ENCODE peak calls at places on chromosomes 11 and 22, in eight cellular contexts. T, S, C, Z, I, G, N and F are unnamed samples.

GRCh38 chr22:50403701-50404101 is 60.6 kb downstream of the PPP6R2 start:
- DNase-seq in T (no peak), S (peak), C (no peak), Z (no peak), I (no peak), G (peak), N (no peak), F (peak)

GRCh38 chr11:111077938-111078337 is 167.6 kb upstream of the POU2AF2 start:
- DNase-seq in T (no peak), S (no peak), C (no peak), Z (no peak), I (no peak), G (no peak), N (no peak), F (no peak)

GRCh38 chr11:100515087-100515486 is 172.0 kb upstream of the ARHGAP42 start:
- DNase-seq in T (no peak), S (no peak), C (no peak), Z (no peak), I (no peak), G (no peak), N (no peak), F (no peak)

GRCh38 chr22:35065796-35066218 is at the start of gene ISX:
- DNase-seq in T (peak), S (no peak), C (no peak), Z (no peak), I (no peak), G (no peak), N (no peak), F (peak)

GRCh38 chr11:134536219-134536618 is 124.2 kb upstream of the B3GAT1 start:
- DNase-seq in T (no peak), S (peak), C (no peak), Z (no peak), I (no peak), G (no peak), N (peak), F (no peak)

GRCh38 chr11:45061641-45062040 is 84.8 kb upstream of the PRDM11 start:
- DNase-seq in T (no peak), S (no peak), C (no peak), Z (no peak), I (no peak), G (no peak), N (no peak), F (no peak)

GRCh38 chr11:95625164-95626017 is 164.2 kb downstream of the FAM76B start:
- DNase-seq in T (no peak), S (no peak), C (no peak), Z (no peak), I (no peak), G (no peak), N (no peak), F (no peak)

GRCh38 chr11:126561327-126561893 is 205.9 kb downstream of the ST3GAL4 start:
- DNase-seq in T (peak), S (no peak), C (no peak), Z (no peak), I (no peak), G (no peak), N (peak), F (no peak)

GRCh38 chr11:62324738-62325556 is 12.3 kb upstream of the ASRGL1 start:
- DNase-seq in T (peak), S (no peak), C (no peak), Z (no peak), I (no peak), G (peak), N (peak), F (peak)

GRCh38 chr22:18067548-18068341 is 10.0 kb upstream of the PEX26 start:
- DNase-seq in T (no peak), S (no peak), C (no peak), Z (no peak), I (no peak), G (no peak), N (no peak), F (no peak)

GRCh38 chr22:22431271-22432220 is 77.0 kb downstream of the ZNF280B start:
- DNase-seq in T (peak), S (peak), C (no peak), Z (no peak), I (no peak), G (peak), N (peak), F (peak)

GRCh38 chr11:100640646-100641045 is 46.4 kb upstream of the ARHGAP42 start:
- DNase-seq in T (no peak), S (no peak), C (no peak), Z (no peak), I (no peak), G (no peak), N (no peak), F (no peak)

GRCh38 chr22:43168416-43169309 is 17.3 kb downstream of the TSPO start:
- DNase-seq in T (no peak), S (no peak), C (no peak), Z (no peak), I (no peak), G (no peak), N (no peak), F (no peak)

GRCh38 chr11:95156916-95157568 is 67.4 kb downstream of the ENDOD1 start:
- DNase-seq in T (no peak), S (no peak), C (no peak), Z (no peak), I (no peak), G (no peak), N (no peak), F (no peak)

GRCh38 chr11:120527111-120527748 is 15.7 kb downstream of the GRIK4 start:
- DNase-seq in T (no peak), S (no peak), C (no peak), Z (no peak), I (no peak), G (peak), N (peak), F (no peak)

GRCh38 chr22:43183496-43184263 is 3.3 kb downstream of the TTLL12 start:
- DNase-seq in T (peak), S (no peak), C (no peak), Z (no peak), I (no peak), G (no peak), N (no peak), F (no peak)

GRCh38 chr11:29482510-29482909 is 534.3 kb downstream of the KCNA4 start:
- DNase-seq in T (no peak), S (no peak), C (no peak), Z (no peak), I (no peak), G (no peak), N (no peak), F (no peak)

GRCh38 chr11:3675971-3676370 is 4.8 kb upstream of the CHRNA10 start:
- DNase-seq in T (no peak), S (no peak), C (no peak), Z (no peak), I (no peak), G (no peak), N (no peak), F (no peak)

GRCh38 chr11:3231851-3232744 is at the start of gene MRGPRE:
- DNase-seq in T (peak), S (no peak), C (no peak), Z (peak), I (no peak), G (peak), N (no peak), F (no peak)

GRCh38 chr11:7543302-7543701 is 29.5 kb downstream of the PPFIBP2 start:
- DNase-seq in T (no peak), S (no peak), C (no peak), Z (no peak), I (no peak), G (no peak), N (no peak), F (no peak)

GRCh38 chr11:27218498-27219038 is 144.4 kb downstream of the CCDC34 start:
- DNase-seq in T (no peak), S (no peak), C (no peak), Z (no peak), I (no peak), G (no peak), N (peak), F (no peak)

GRCh38 chr11:128467610-128468041 is 119.7 kb downstream of the ETS1 start:
- DNase-seq in T (no peak), S (no peak), C (peak), Z (peak), I (no peak), G (no peak), N (no peak), F (no peak)

GRCh38 chr22:48380016-48380665 is 1447.5 kb downstream of the BRD1 start:
- DNase-seq in T (no peak), S (peak), C (no peak), Z (no peak), I (no peak), G (no peak), N (peak), F (no peak)

GRCh38 chr22:24977370-24978230 is 25.1 kb downstream of the KIAA1671 start:
- DNase-seq in T (no peak), S (no peak), C (no peak), Z (peak), I (no peak), G (no peak), N (peak), F (peak)

GRCh38 chr11:65206441-65206841 is 24.7 kb downstream of the CAPN1 start:
- DNase-seq in T (no peak), S (peak), C (no peak), Z (no peak), I (no peak), G (no peak), N (no peak), F (no peak)

GRCh38 chr11:84524422-84525051 is 1102.6 kb downstream of the DLG2 start:
- DNase-seq in T (no peak), S (no peak), C (no peak), Z (no peak), I (no peak), G (peak), N (no peak), F (no peak)

GRCh38 chr11:62621027-62621566 is 689 bp downstream of the B3GAT3 start:
- DNase-seq in T (no peak), S (no peak), C (no peak), Z (no peak), I (no peak), G (no peak), N (no peak), F (no peak)

GRCh38 chr11:128422576-128423370 is 164.6 kb downstream of the ETS1 start:
- DNase-seq in T (no peak), S (peak), C (no peak), Z (peak), I (no peak), G (peak), N (no peak), F (peak)

GRCh38 chr11:75518771-75519653 is 6.7 kb downstream of the GDPD5 start:
- DNase-seq in T (no peak), S (no peak), C (no peak), Z (no peak), I (no peak), G (no peak), N (no peak), F (no peak)

GRCh38 chr11:75514596-75514995 is 11.1 kb downstream of the GDPD5 start:
- DNase-seq in T (no peak), S (no peak), C (no peak), Z (no peak), I (no peak), G (no peak), N (no peak), F (no peak)

GRCh38 chr11:75518204-75518549 is 7.6 kb downstream of the GDPD5 start:
- DNase-seq in T (no peak), S (no peak), C (no peak), Z (no peak), I (no peak), G (no peak), N (no peak), F (no peak)

GRCh38 chr11:75516140-75516539 is 9.6 kb downstream of the GDPD5 start:
- DNase-seq in T (no peak), S (no peak), C (no peak), Z (no peak), I (no peak), G (no peak), N (no peak), F (no peak)

DNA sequence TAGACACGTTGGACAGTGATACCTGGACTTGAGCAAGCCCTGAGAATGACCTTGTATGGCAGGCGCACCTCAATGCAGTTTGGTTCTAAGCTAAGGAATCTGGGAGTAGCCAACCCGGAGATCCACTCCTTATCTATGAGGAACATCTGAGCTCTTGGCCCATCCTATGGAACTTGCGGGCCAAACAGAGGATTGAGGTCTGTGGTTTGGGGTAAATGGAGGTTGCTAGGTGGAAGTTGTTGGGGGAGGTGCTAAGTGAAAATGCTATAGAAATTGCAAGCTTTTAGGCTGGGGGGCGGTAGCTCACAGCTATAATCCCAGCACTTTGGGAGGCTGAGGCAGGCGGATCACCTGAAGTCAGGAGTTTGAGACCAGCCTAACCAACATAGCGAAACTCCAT is 8.9 kb downstream of the GDPD5 start:
- DNase-seq in T (peak), S (no peak), C (no peak), Z (no peak), I (no peak), G (no peak), N (no peak), F (no peak)
- TF ChIP-seq EP300 in T (no peak), S (no peak), C (no peak), Z (no peak), I (no peak), G (no peak), N (no peak), F (no peak)

GRCh38 chr11:66227700-66228099 is 40.7 kb upstream of the RAB1B start:
- DNase-seq in T (no peak), S (no peak), C (no peak), Z (no peak), I (no peak), G (no peak), N (no peak), F (no peak)
- TF ChIP-seq POLR2AphosphoS5 in T (no peak), S (no peak), C (no peak), Z (no peak), I (no peak), G (no peak), N (no peak), F (no peak)

DNA sequence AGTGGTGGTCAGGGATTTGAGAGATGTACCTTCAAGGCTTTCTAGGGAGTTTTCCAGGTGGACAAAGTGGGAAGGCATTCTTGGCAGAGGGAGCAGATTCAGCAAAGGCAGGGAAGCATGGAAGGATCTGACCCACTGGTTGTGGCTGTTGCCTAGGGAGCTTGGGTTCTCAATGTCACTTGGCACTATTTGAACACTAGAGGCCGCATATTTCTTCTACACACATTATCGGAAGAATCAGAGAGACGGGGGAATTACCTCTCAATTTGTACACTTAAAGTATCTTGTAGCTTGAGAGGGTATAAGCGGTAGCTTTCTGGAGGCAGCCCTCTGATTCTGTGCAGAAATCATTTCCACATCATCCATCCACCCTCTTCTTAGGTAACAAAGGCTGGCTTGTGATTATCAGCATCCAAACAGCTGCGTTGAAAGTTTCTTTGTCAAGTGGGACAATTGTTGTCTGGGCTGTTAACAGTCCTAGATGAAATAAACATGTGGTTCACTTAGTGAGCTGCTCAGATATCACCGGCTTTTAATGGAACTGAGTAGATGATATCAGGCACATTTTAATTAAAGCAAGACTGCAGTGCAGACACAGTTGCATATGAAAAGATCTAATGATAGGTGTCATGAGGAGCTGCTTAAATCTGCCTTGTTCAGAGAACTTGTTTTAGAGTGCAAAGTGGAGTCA is 2.6 kb downstream of the NELL1 start:
- DNase-seq in T (peak), S (no peak), C (peak), Z (no peak), I (no peak), G (peak), N (no peak), F (no peak)
- TF ChIP-seq CTCF in T (peak), S (no peak), C (no peak), Z (no peak), I (peak), G (peak), N (no peak), F (no peak)

GRCh38 chr22:44667276-44667675 is 34.7 kb upstream of the PRR5 start:
- DNase-seq in T (no peak), S (no peak), C (no peak), Z (peak), I (no peak), G (peak), N (no peak), F (no peak)
- TF ChIP-seq EP300 in T (no peak), S (no peak), C (no peak), Z (no peak), I (no peak), G (no peak), N (no peak), F (no peak)

GRCh38 chr11:57426439-57426753 is 525 bp downstream of the SLC43A3 start:
- DNase-seq in T (no peak), S (no peak), C (no peak), Z (no peak), I (no peak), G (no peak), N (peak), F (no peak)

GRCh38 chr11:57428643-57429042 is 1.7 kb upstream of the SLC43A3 start:
- DNase-seq in T (no peak), S (no peak), C (no peak), Z (no peak), I (no peak), G (no peak), N (no peak), F (no peak)

GRCh38 chr11:57425565-57426438 is 1.1 kb downstream of the SLC43A3 start:
- DNase-seq in T (no peak), S (peak), C (peak), Z (peak), I (no peak), G (no peak), N (no peak), F (peak)

GRCh38 chr11:57427692-57428082 is 766 bp upstream of the SLC43A3 start:
- DNase-seq in T (no peak), S (peak), C (peak), Z (peak), I (no peak), G (no peak), N (no peak), F (peak)

GRCh38 chr11:57426754-57427691 is at the start of gene SLC43A3:
- DNase-seq in T (peak), S (peak), C (peak), Z (peak), I (peak), G (peak), N (peak), F (peak)
- TF ChIP-seq POLR2AphosphoS5 in T (peak), S (peak), C (peak), Z (no peak), I (peak), G (no peak), N (no peak), F (no peak)

GRCh38 chr11:117239295-117239694 is 6.8 kb downstream of the RNF214 start:
- DNase-seq in T (no peak), S (no peak), C (no peak), Z (no peak), I (no peak), G (no peak), N (no peak), F (no peak)
- TF ChIP-seq CTCF in T (peak), S (no peak), C (no peak), Z (no peak), I (no peak), G (peak), N (no peak), F (no peak)

GRCh38 chr11:47241740-47242400 is 6.7 kb downstream of the ACP2 start:
- DNase-seq in T (no peak), S (no peak), C (no peak), Z (no peak), I (no peak), G (peak), N (no peak), F (no peak)
- TF ChIP-seq EP300 in T (no peak), S (no peak), C (no peak), Z (no peak), I (no peak), G (no peak), N (no peak), F (no peak)

GRCh38 chr11:80595011-80595410 is 1154.2 kb upstream of the TENM4 start:
- DNase-seq in T (no peak), S (no peak), C (no peak), Z (no peak), I (no peak), G (no peak), N (no peak), F (no peak)
- TF ChIP-seq POLR2AphosphoS5 in T (no peak), S (no peak), C (no peak), Z (no peak), I (no peak), G (no peak), N (no peak), F (no peak)